ENCODE peak calls at places on chromosomes 13 and 19, in four cellular contexts. X is HEK293T, E is K562, N is HepG2. G is an unnamed sample.

GRCh38 chr13:37201081-37201480 is 95.6 kb upstream of the CSNK1A1L start:
- DNase-seq in E (no peak), N (no peak), X (no peak), G (no peak)

GRCh38 chr19:58010507-58010906 is 7.9 kb upstream of the ZNF606 start:
- DNase-seq in N (no peak), X (no peak), E (no peak), G (no peak)

GRCh38 chr13:95540848-95541247 is 11.7 kb upstream of the CLDN10 start:
- DNase-seq in E (no peak), N (no peak), X (no peak), G (no peak)

GRCh38 chr19:19436137-19436691 is 30.7 kb downstream of the GATAD2A start:
- DNase-seq in E (no peak), X (no peak), N (no peak), G (no peak)

GRCh38 chr19:5782322-5782721 is 2.2 kb downstream of the PRR22 start:
- DNase-seq in X (no peak), E (no peak), N (no peak), G (no peak)

GRCh38 chr19:6803036-6803404 is 30.5 kb downstream of the VAV1 start:
- DNase-seq in E (no peak), N (no peak), X (no peak), G (no peak)

GRCh38 chr13:28220166-28220565 is 81.8 kb downstream of the PAN3 start:
- DNase-seq in X (no peak), E (no peak), N (no peak), G (no peak)

GRCh38 chr13:69619651-69620050 is 488.0 kb upstream of the ATXN8OS start:
- DNase-seq in N (no peak), X (no peak), E (no peak), G (no peak)

GRCh38 chr13:71358218-71358617 is 508.8 kb downstream of the DACH1 start:
- DNase-seq in E (no peak), N (no peak), X (no peak), G (no peak)

GRCh38 chr19:35070471-35070870 is 28.9 kb downstream of the HPN start:
- DNase-seq in E (no peak), X (no peak), N (no peak), G (no peak)

GRCh38 chr13:26679411-26679810 is 81.2 kb downstream of the GPR12 start:
- DNase-seq in N (no peak), X (no peak), E (no peak), G (no peak)

GRCh38 chr19:4051175-4052101 is 15.3 kb downstream of the ZBTB7A start:
- DNase-seq in N (peak), E (no peak), X (no peak), G (no peak)

GRCh38 chr19:11092181-11092538 is 2.9 kb downstream of the LDLR start:
- DNase-seq in X (no peak), N (peak), E (no peak), G (no peak)

GRCh38 chr19:485583-486236 is 10.6 kb upstream of the MADCAM1 start:
- DNase-seq in N (peak), X (no peak), E (no peak), G (no peak)

DNA sequence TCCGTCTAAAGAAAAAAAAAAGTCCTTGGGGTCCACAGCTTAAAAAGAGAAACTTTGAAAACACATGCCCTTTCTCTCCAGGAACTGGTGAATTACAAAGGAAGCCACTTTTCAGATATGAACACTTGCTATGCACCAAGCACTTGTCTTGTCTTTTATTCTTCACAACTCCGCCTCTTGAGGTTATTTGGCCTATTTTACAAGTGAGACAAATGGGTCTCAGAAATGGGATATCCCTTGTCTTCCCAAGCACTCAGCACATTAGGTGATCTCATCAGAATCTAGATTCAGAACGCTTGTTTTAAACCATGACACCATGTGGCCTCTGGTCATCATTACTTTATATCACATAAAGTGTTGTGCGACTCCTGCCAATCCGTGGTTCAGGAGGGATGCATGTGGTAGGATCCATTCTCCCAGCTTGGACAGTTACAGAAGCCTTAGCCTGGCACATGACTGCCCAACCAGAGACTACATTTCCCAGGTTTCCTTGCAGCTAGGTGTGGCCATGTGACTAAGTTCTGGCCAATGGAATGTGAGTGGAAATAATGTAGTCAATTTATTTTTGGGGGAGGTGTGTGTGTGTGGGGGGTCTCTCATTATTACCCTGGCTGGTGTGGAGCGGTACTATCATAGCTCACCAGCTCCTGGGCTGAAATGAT is 13.9 kb downstream of the TSKS start:
- DNase-seq in N (no peak), X (no peak), E (no peak), G (no peak)
- TF ChIP-seq ELF4 in N (no peak), X (no peak), E (no peak), G (no peak)

GRCh38 chr13:113895436-113895835 is 31.6 kb upstream of the GAS6 start:
- DNase-seq in N (no peak), X (no peak), E (no peak), G (no peak)
- TF ChIP-seq ELF4 in N (no peak), X (no peak), E (no peak), G (no peak)

DNA sequence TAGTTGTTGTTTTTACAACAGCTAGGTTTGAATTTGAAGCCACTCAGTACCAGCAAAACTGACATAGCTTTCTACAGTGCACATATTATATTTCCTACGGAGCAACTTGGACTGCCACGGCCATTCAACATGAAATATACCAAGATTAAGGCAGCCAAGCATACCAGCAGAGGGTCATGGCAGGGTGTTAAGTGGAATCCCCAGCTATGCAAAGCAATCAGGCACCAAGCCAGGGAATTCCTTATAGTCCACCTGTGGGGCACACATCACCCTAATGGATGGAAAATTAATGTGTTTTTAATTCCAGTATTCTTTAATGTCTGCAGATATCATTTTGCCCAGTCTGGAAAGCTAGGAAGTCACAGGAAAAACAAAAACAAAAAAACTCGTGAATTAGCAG is 1190.3 kb downstream of the EFNB2 start:
- DNase-seq in E (no peak), X (no peak), N (no peak), G (no peak)
- TF ChIP-seq ELF4 in E (no peak), X (no peak), N (no peak), G (no peak)

DNA sequence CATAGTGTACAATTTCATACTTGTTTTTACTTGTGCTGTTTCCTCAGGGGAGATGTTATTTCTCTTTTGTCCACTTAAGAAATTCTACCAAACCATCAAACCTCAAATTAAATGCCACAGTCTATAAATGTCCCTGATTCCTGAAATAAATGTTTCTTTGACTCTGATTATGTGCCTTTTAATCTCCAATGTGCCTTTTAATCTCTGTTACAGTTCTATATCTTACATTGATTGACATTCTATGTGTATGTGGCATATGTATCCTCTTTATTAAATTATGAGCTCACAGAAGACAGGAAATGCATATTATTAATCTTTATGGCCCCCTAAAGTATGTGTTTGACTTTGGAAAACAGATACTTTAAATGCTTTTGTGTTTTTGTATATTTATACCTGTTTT is 404.1 kb downstream of the LIG4 start:
- DNase-seq in E (no peak), N (no peak), X (no peak), G (no peak)
- TF ChIP-seq ELF4 in E (no peak), N (no peak), X (no peak), G (no peak)

DNA sequence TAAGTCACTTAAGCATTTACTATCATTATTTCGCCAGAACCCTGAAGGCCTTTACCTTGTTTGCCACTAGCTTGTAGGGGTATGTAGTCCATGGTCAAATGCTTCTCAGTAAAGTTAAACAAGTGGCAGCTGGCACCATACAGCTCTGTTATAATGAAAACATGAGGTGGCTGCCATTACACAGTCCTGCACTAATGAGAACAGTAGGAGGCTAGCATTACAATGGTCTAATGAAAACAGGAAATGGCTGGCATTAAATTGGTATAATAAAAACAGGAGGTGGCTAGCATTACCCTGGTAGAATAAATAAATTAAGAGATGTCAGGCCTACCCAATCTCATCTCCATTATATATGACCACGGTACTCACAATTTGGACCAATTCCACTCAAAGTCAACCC is 107.5 kb downstream of the PCDH17 start:
- DNase-seq in X (no peak), E (no peak), N (no peak), G (no peak)
- TF ChIP-seq ELF4 in X (no peak), E (no peak), N (no peak), G (no peak)

DNA sequence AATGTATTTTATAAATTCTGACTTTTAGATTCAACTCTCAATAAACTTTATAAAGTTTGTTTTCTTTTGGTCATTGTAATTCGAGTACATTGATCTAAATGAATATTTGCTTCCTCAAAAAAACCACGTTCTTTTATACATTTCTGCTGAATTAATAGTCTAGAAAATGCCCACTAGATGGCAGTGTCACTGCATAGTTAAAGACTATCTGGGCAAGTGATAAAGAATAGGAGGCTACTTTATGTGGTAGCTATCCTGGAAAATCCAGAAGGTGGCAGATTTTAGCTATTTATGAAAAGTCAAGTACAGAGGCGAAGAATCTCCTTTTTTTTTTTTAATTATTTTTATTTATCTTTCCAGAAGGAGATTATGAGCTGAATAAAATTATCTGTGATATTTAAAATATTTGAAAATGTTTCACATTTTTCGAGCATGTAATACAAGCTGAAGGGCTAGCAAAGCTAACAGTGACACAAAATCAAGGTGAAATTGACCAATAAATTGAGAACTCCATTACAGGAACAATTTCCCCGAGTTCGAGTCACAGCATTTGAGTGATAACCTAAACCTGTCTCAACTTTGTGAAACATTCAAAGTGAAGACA is 221.8 kb downstream of the OLFM4 start:
- DNase-seq in E (peak), X (peak), N (peak), G (no peak)
- TF ChIP-seq ELF4 in E (no peak), X (no peak), N (no peak), G (no peak)

GRCh38 chr19:14383898-14384669 is 2.8 kb downstream of the ADGRE5 start:
- DNase-seq in X (no peak), E (peak), N (no peak), G (no peak)

GRCh38 chr19:14383556-14383897 is 2.3 kb downstream of the ADGRE5 start:
- DNase-seq in E (peak), X (no peak), N (no peak), G (no peak)

GRCh38 chr19:14378890-14379289 is 2.4 kb upstream of the ADGRE5 start:
- DNase-seq in E (no peak), X (no peak), N (no peak), G (no peak)

GRCh38 chr19:14385492-14385891 is 4.2 kb downstream of the ADGRE5 start:
- DNase-seq in E (peak), X (no peak), N (no peak), G (no peak)

DNA sequence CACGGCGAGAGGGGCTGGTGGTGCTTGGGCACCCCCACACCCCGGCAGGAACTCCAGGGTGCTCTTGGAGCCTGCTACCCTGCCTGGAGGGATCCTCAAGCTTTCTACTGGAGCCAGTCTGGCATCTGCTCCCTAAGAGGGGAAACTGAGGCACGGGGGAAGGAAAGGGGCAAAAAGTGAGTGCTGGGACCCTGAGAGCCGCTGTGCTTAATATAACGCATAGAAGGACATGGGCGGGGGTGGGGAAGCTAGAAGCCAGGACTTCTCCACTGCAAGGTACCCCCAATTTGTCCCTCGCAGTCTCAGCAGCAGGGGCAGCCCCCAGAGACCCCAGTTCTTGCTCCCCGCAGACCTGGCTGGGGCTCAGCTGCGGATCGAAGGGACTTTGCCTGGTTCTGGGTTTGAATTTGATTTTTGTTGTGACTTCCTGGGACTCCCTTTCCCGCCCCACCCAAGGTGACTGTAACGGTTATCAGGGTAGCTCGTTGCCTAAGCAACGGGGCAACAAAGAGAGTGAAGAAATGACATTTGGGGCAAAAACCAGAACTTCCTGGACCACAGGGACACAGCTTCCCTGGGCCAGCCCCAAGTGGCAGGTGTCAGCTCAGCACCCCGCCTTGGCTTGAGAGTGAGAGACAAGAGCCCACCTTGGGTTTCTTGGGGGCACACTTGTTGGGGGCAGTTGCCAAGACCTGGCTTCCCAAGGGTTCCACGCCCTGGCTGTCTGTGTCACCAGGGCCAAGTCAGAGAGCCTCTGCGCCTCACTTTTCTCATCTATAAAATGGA is 638 bp downstream of the ADGRE5 start:
- DNase-seq in X (no peak), E (peak), N (no peak), G (no peak)
- TF ChIP-seq ELF4 in X (no peak), E (no peak), N (no peak), G (no peak)

DNA sequence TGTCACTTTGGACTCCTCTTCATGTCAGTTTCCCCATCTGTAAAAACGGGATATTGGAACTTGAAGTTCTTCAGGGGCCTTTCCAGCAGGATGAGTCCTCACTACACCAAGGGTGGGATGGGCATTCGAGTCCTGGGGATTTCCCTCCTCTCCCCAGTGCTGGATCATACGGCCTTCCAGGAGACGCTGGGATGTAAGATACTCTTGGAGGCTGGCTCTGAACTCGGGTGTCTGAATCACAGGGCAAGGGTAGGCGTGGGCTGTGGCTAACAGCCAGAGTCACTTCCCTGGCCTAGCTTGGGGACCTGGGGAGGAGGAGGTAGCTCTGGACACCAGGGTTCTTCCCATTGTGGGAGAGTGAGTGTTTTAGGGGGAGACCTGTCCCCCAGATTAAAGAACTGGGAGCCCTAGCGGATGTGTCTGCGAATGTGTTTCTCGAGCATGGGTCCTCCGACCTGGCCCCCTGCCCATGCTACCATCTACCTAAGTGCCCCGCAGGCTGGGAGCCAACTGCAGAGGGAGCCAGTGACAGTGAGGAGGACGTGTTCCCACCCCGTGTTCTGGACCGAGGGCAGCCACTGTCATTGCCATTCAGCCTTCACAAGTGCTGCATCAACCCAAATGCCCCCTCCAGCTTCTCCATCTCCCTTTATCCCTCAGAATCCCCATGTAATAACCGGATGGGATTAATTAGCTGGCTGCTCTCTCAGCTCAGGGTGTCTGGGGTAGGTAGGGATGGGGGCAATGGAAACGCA is 2.4 kb upstream of the CYTH2 start:
- DNase-seq in X (no peak), E (no peak), N (no peak), G (no peak)
- TF ChIP-seq ELF4 in X (no peak), E (no peak), N (no peak), G (no peak)

GRCh38 chr19:50833117-50833801 is at the start of gene KLK15:
- DNase-seq in E (no peak), X (no peak), N (no peak), G (no peak)

GRCh38 chr19:50835785-50836542 is 2.6 kb upstream of the KLK15 start:
- DNase-seq in E (peak), X (peak), N (peak), G (peak)

GRCh38 chr19:50833802-50834167 is 411 bp upstream of the KLK15 start:
- DNase-seq in X (no peak), N (no peak), E (no peak), G (no peak)

GRCh38 chr19:50836543-50837195 is 3.3 kb upstream of the KLK15 start:
- DNase-seq in E (no peak), X (no peak), N (no peak), G (peak)

DNA sequence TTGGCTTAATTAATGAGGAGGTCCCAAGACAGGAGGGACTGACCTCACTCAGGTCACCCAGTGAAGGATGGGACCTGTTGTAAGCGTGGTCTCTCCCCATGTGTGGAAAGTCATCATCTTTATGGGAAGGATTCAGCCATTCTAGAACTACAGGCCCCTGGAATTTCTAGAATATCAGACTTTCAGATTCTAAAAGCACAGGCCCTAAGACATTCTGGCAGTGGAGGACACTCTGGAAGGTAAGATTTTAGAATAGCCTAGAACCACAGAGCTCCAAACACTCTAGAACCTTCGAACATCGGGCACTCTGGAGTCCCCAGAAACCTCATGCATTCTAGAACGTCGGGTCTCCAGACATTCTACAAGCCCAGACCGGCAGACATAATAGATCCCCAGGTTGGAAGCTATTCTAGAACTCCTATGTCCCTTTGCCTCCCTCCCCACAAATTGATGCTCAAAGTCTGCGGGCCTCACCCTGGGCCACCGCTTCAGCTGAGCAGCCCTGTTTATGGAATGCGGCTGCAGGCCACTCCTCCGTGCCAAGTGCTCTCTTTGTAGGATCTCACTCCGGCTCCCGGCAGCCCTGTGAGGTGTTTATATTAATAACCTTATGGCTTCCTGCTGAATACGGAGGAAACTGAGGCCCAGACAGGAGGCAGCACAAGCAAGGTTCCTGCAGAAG is 1.9 kb upstream of the KLK15 start:
- DNase-seq in E (no peak), X (no peak), N (no peak), G (no peak)
- TF ChIP-seq ELF4 in E (no peak), X (no peak), N (no peak), G (no peak)